ENCODE peak calls at places on chromosomes 12 and 14, in ten cellular contexts. D, G, F, H, M, Z, P, L, A and N are unnamed samples.

GRCh38 chr12:12976366-12976765 is 23.7 kb downstream of the HEBP1 start:
- DNase-seq in D (no peak), G (peak), F (peak), H (no peak), M (no peak), Z (no peak), P (peak), L (no peak), A (no peak), N (peak)

GRCh38 chr12:106358410-106359241 is 1.1 kb downstream of the POLR3B start:
- DNase-seq in D (no peak), G (peak), F (no peak), H (no peak), M (no peak), Z (no peak), P (no peak), L (no peak), A (no peak), N (no peak)

GRCh38 chr12:115323223-115323905 is 639.4 kb upstream of the TBX3 start:
- DNase-seq in D (no peak), G (no peak), F (peak), H (no peak), M (no peak), Z (no peak), P (no peak), L (no peak), A (no peak), N (no peak)

GRCh38 chr12:67442347-67442841 is 173.2 kb downstream of the CAND1 start:
- DNase-seq in D (peak), G (no peak), F (no peak), H (no peak), M (peak), Z (no peak), P (no peak), L (peak), A (peak), N (no peak)

GRCh38 chr12:6370576-6370935 is 4.8 kb downstream of the SCNN1A start:
- DNase-seq in D (no peak), G (no peak), F (no peak), H (no peak), M (no peak), Z (no peak), P (no peak), L (no peak), A (no peak), N (no peak)

GRCh38 chr14:89621009-89621421 is 204.0 kb upstream of the FOXN3 start:
- DNase-seq in D (no peak), G (no peak), F (no peak), H (peak), M (no peak), Z (no peak), P (no peak), L (no peak), A (no peak), N (no peak)

GRCh38 chr14:73058923-73059311 is 583 bp downstream of the RBM25 start:
- DNase-seq in D (peak), G (peak), F (peak), H (no peak), M (no peak), Z (no peak), P (no peak), L (no peak), A (no peak), N (no peak)

GRCh38 chr12:95337176-95337575 is 119.6 kb downstream of the VEZT start:
- DNase-seq in D (no peak), G (no peak), F (no peak), H (no peak), M (no peak), Z (no peak), P (no peak), L (no peak), A (no peak), N (no peak)

GRCh38 chr14:21382886-21383847 is 652 bp downstream of the SUPT16H start:
- DNase-seq in D (peak), G (peak), F (peak), H (peak), M (peak), Z (peak), P (no peak), L (peak), A (no peak), N (no peak)

GRCh38 chr12:49644620-49644994 is 21.2 kb downstream of the PRPF40B start:
- DNase-seq in D (peak), G (peak), F (peak), H (peak), M (peak), Z (peak), P (peak), L (no peak), A (peak), N (no peak)

GRCh38 chr12:15427913-15428312 is 105.6 kb downstream of the PTPRO start:
- DNase-seq in D (no peak), G (no peak), F (no peak), H (no peak), M (no peak), Z (no peak), P (no peak), L (no peak), A (no peak), N (no peak)

GRCh38 chr12:6626654-6627283 is 9.0 kb downstream of the LPAR5 start:
- DNase-seq in D (no peak), G (no peak), F (no peak), H (no peak), M (no peak), Z (no peak), P (no peak), L (no peak), A (no peak), N (no peak)

GRCh38 chr12:128747441-128747840 is 76.3 kb downstream of the SLC15A4 start:
- DNase-seq in D (no peak), G (no peak), F (no peak), H (no peak), M (no peak), Z (no peak), P (no peak), L (no peak), A (no peak), N (no peak)

GRCh38 chr14:96204151-96205058 is at the start of gene BDKRB2:
- DNase-seq in D (peak), G (peak), F (peak), H (no peak), M (peak), Z (no peak), P (no peak), L (peak), A (peak), N (no peak)

GRCh38 chr12:4268549-4269181 is 4.9 kb upstream of the CCND2 start:
- DNase-seq in D (no peak), G (no peak), F (no peak), H (peak), M (no peak), Z (no peak), P (no peak), L (no peak), A (no peak), N (no peak)

GRCh38 chr12:18045446-18046001 is 44.5 kb downstream of the RERGL start:
- DNase-seq in D (no peak), G (no peak), F (no peak), H (no peak), M (no peak), Z (no peak), P (no peak), L (no peak), A (no peak), N (no peak)

GRCh38 chr12:116002890-116003536 is 274.5 kb downstream of the MED13L start:
- DNase-seq in D (no peak), G (no peak), F (no peak), H (no peak), M (no peak), Z (no peak), P (no peak), L (no peak), A (no peak), N (no peak)

GRCh38 chr12:14949631-14950030 is 11.3 kb upstream of the ERP27 start:
- DNase-seq in D (no peak), G (no peak), F (no peak), H (no peak), M (no peak), Z (no peak), P (no peak), L (no peak), A (no peak), N (no peak)

GRCh38 chr14:93009471-93010117 is 86.6 kb downstream of the CHGA start:
- DNase-seq in D (no peak), G (no peak), F (no peak), H (no peak), M (peak), Z (no peak), P (peak), L (no peak), A (peak), N (no peak)

GRCh38 chr14:36870776-36871175 is 209.1 kb downstream of the PAX9 start:
- DNase-seq in D (no peak), G (no peak), F (no peak), H (no peak), M (no peak), Z (no peak), P (no peak), L (no peak), A (no peak), N (no peak)